ENCODE peak calls at places on chromosomes 3 and 15, in four cellular contexts. One of them, this sample, is unnamed.
A peak's percentile ranks its signal among the peaks of the same experiment; 100 is the strongest.

GRCh38 chr3:117788499-117788898 is 1078.9 kb downstream of the TUSC7 start:
- DNase-seq in NCI-H774: no peak
- DNase-seq in fibroblast of lung: no peak
- DNase-seq in NB4: no peak
- DNase-seq in this sample: no peak

GRCh38 chr3:171028025-171028778 is 1.7 kb upstream of the SLC2A2 start:
- DNase-seq in NCI-H774: no peak
- DNase-seq in fibroblast of lung: peak; percentile 98
- DNase-seq in NB4: no peak
- DNase-seq in this sample: no peak

GRCh38 chr15:84702961-84703482 is 12.9 kb downstream of the SEC11A start:
- DNase-seq in NCI-H774: no peak
- DNase-seq in fibroblast of lung: peak; percentile 56
- DNase-seq in NB4: no peak
- DNase-seq in this sample: no peak

GRCh38 chr3:15356186-15356585 is 23.8 kb upstream of the SH3BP5 start:
- DNase-seq in NCI-H774: no peak
- DNase-seq in fibroblast of lung: peak; percentile 80
- DNase-seq in NB4: no peak
- DNase-seq in this sample: no peak

GRCh38 chr15:75945953-75946352 is 42.3 kb downstream of the FBXO22 start:
- DNase-seq in NCI-H774: no peak
- DNase-seq in fibroblast of lung: peak; percentile 85
- DNase-seq in NB4: peak; percentile 88
- DNase-seq in this sample: no peak

GRCh38 chr3:57227930-57228733 is 603 bp downstream of the APPL1 start:
- DNase-seq in NCI-H774: no peak
- DNase-seq in fibroblast of lung: peak; percentile 55
- DNase-seq in NB4: peak; percentile 66
- DNase-seq in this sample: no peak

GRCh38 chr3:72116226-72116625 is 331.3 kb upstream of the PROK2 start:
- DNase-seq in NCI-H774: no peak
- DNase-seq in fibroblast of lung: no peak
- DNase-seq in NB4: no peak
- DNase-seq in this sample: no peak

GRCh38 chr3:104763007-104763406 is 603.7 kb upstream of the ALCAM start:
- DNase-seq in NCI-H774: no peak
- DNase-seq in fibroblast of lung: peak; percentile 63
- DNase-seq in NB4: no peak
- DNase-seq in this sample: no peak

GRCh38 chr3:78887029-78887428 is 880.8 kb downstream of the ROBO1 start:
- DNase-seq in NCI-H774: no peak
- DNase-seq in fibroblast of lung: peak; percentile 88
- DNase-seq in NB4: no peak
- DNase-seq in this sample: no peak

GRCh38 chr3:129313983-129314756 is 35.5 kb downstream of the HMCES start:
- DNase-seq in NCI-H774: no peak
- DNase-seq in fibroblast of lung: peak; percentile 37
- DNase-seq in NB4: peak; percentile 24
- DNase-seq in this sample: no peak

GRCh38 chr3:58711871-58712270 is 45.3 kb upstream of the FAM3D start:
- DNase-seq in NCI-H774: no peak
- DNase-seq in fibroblast of lung: no peak
- DNase-seq in NB4: no peak
- DNase-seq in this sample: no peak

GRCh38 chr3:117752984-117753717 is 1043.6 kb downstream of the TUSC7 start:
- DNase-seq in NCI-H774: no peak
- DNase-seq in fibroblast of lung: peak; percentile 80
- DNase-seq in NB4: no peak
- DNase-seq in this sample: no peak

GRCh38 chr3:12287727-12288465 is 974 bp upstream of the PPARG start:
- DNase-seq in NCI-H774: no peak
- DNase-seq in fibroblast of lung: peak; percentile 29
- DNase-seq in NB4: peak; percentile 61
- DNase-seq in this sample: no peak

GRCh38 chr3:48553886-48554845 is 2.4 kb downstream of the PFKFB4 start:
- DNase-seq in NCI-H774: no peak
- DNase-seq in fibroblast of lung: no peak
- DNase-seq in NB4: no peak
- DNase-seq in this sample: no peak

GRCh38 chr3:37032961-37033360 is 39.6 kb downstream of the MLH1 start:
- DNase-seq in NCI-H774: no peak
- DNase-seq in fibroblast of lung: no peak
- DNase-seq in NB4: no peak
- DNase-seq in this sample: no peak

This sample was measured in D721Med.